ENCODE peak calls at places on chromosomes 5 and 9, in four cellular contexts. O is CD8-positive, alpha-beta memory T cell; F is progenitor cell of endocrine pancreas; H is neural crest cell. E is an unnamed sample.

GRCh38 chr9:121283856-121284732 is 16.1 kb downstream of the GSN start:
- DNase-seq in O (no peak), F (no peak), H (no peak), E (no peak)

GRCh38 chr5:42721484-42721883 is 35.1 kb upstream of the CCDC152 start:
- DNase-seq in O (no peak), F (no peak), H (no peak), E (no peak)

GRCh38 chr5:124706729-124707361 is 39.6 kb downstream of the ZNF608 start:
- DNase-seq in O (no peak), F (peak; percentile 26), H (no peak), E (peak; percentile 31)

GRCh38 chr9:445033-445432 is 230.4 kb downstream of the DOCK8 start:
- DNase-seq in O (no peak), F (no peak), H (no peak), E (no peak)

GRCh38 chr9:35681341-35682002 is 7.7 kb downstream of the CA9 start:
- DNase-seq in O (no peak), F (no peak), H (no peak), E (no peak)

GRCh38 chr9:136628287-136628686 is 34.4 kb upstream of the EGFL7 start:
- DNase-seq in O (no peak), F (no peak), H (no peak), E (no peak)

GRCh38 chr5:96114736-96115466 is 153.2 kb upstream of the ELL2 start:
- DNase-seq in O (no peak), F (no peak), H (no peak), E (no peak)

GRCh38 chr5:31726952-31727351 is 88.0 kb downstream of the PDZD2 start:
- DNase-seq in O (no peak), F (no peak), H (no peak), E (no peak)

GRCh38 chr9:1869843-1870242 is 145.3 kb upstream of the SMARCA2 start:
- DNase-seq in O (no peak), F (peak; percentile 14), H (peak; percentile 14), E (no peak)

GRCh38 chr9:14092344-14092743 is 221.6 kb downstream of the NFIB start:
- DNase-seq in O (no peak), F (no peak), H (no peak), E (no peak)

GRCh38 chr5:7392401-7393024 is 3.4 kb upstream of the ADCY2 start:
- DNase-seq in O (no peak), F (no peak), H (peak; percentile 41), E (no peak)

GRCh38 chr5:119792154-119792799 is 162.9 kb downstream of the FAM170A start:
- DNase-seq in O (no peak), F (no peak), H (no peak), E (peak; percentile 13)

GRCh38 chr5:9187614-9188013 is 358.3 kb downstream of the SEMA5A start:
- DNase-seq in O (no peak), F (no peak), H (no peak), E (no peak)

GRCh38 chr5:66255702-66256101 is 111.6 kb downstream of the SREK1 start:
- DNase-seq in O (no peak), F (no peak), H (no peak), E (no peak)

GRCh38 chr9:93678199-93679019 is 102.0 kb downstream of the PHF2 start:
- DNase-seq in O (no peak), F (no peak), H (no peak), E (no peak)

GRCh38 chr5:6804766-6805165 is 91.5 kb downstream of the TENT4A start:
- DNase-seq in O (no peak), F (no peak), H (no peak), E (no peak)

GRCh38 chr5:52998552-52999313 is 9.6 kb downstream of the ITGA2 start:
- DNase-seq in O (no peak), F (no peak), H (no peak), E (no peak)

GRCh38 chr5:16929347-16929746 is 6.7 kb downstream of the MYO10 start:
- DNase-seq in O (no peak), F (no peak), H (no peak), E (no peak)

GRCh38 chr9:134985451-134985850 is 67.7 kb upstream of the FCN1 start:
- DNase-seq in O (no peak), F (no peak), H (no peak), E (no peak)

GRCh38 chr5:40554048-40554447 is 125.7 kb upstream of the PTGER4 start:
- DNase-seq in O (no peak), F (no peak), H (no peak), E (no peak)

GRCh38 chr5:180648658-180649296 is 623 bp downstream of the FLT4 start:
- DNase-seq in O (peak; percentile 18), F (peak; percentile 53), H (peak; percentile 60), E (no peak)

GRCh38 chr9:77764894-77765780 is 117.0 kb upstream of the GNA14 start:
- DNase-seq in O (no peak), F (no peak), H (no peak), E (no peak)

GRCh38 chr5:130710596-130710995 is 454.5 kb downstream of the HINT1 start:
- DNase-seq in O (no peak), F (no peak), H (no peak), E (no peak)

GRCh38 chr5:43773032-43773830 is 170.3 kb downstream of the NNT start:
- DNase-seq in O (no peak), F (no peak), H (no peak), E (no peak)

GRCh38 chr5:73989956-73990355 is 364.0 kb downstream of the ARHGEF28 start:
- DNase-seq in O (no peak), F (no peak), H (no peak), E (no peak)

GRCh38 chr5:150562832-150563231 is 54.9 kb downstream of the NDST1 start:
- DNase-seq in O (no peak), F (no peak), H (peak; percentile 24), E (peak; percentile 52)

GRCh38 chr5:38569180-38569579 is 12.7 kb upstream of the LIFR start:
- DNase-seq in O (no peak), F (no peak), H (no peak), E (no peak)

GRCh38 chr5:57032151-57032551 is 80.2 kb upstream of the MIER3 start:
- DNase-seq in O (no peak), F (no peak), H (no peak), E (peak; percentile 74)

GRCh38 chr5:65722575-65723424 is 795 bp downstream of the NLN start:
- DNase-seq in O (peak; percentile 6), F (no peak), H (peak; percentile 29), E (no peak)

GRCh38 chr9:29556746-29557145 is 1983.5 kb upstream of the C9orf72 start:
- DNase-seq in O (no peak), F (no peak), H (no peak), E (no peak)

GRCh38 chr5:40755093-40755406 is 711 bp downstream of the TTC33 start:
- DNase-seq in O (peak; percentile 49), F (peak; percentile 21), H (peak; percentile 48), E (peak; percentile 79)